ENCODE peak calls at places on chromosomes 7 and 10, in ten cellular contexts. One of them, this sample, is unnamed.

GRCh38 chr7:5183155-5183554 is 6.9 kb upstream of the WIPI2 start:
- DNase-seq in neural progenitor cell: no peak
- DNase-seq in astrocyte: no peak
- DNase-seq in foreskin fibroblast: no peak
- DNase-seq in HFF-Myc: no peak
- DNase-seq in BJ: no peak
- DNase-seq in cardiac fibroblast: no peak
- DNase-seq in choroid plexus epithelial cell: no peak
- DNase-seq in lung: no peak
- DNase-seq in PC-3: peak
- DNase-seq in this sample: no peak

GRCh38 chr7:157271991-157272324 is 64.8 kb upstream of the DNAJB6 start:
- DNase-seq in BJ: peak
- DNase-seq in cardiac fibroblast: peak
- DNase-seq in foreskin fibroblast: peak
- DNase-seq in PC-3: peak
- DNase-seq in astrocyte: peak
- DNase-seq in neural progenitor cell: no peak
- DNase-seq in HFF-Myc: peak
- DNase-seq in choroid plexus epithelial cell: peak
- DNase-seq in lung: peak
- DNase-seq in this sample: peak

GRCh38 chr10:57917019-57917418 is 350.7 kb downstream of the IPMK start:
- DNase-seq in neural progenitor cell: no peak
- DNase-seq in astrocyte: no peak
- DNase-seq in cardiac fibroblast: no peak
- DNase-seq in PC-3: no peak
- DNase-seq in lung: no peak
- DNase-seq in choroid plexus epithelial cell: no peak
- DNase-seq in BJ: no peak
- DNase-seq in foreskin fibroblast: no peak
- DNase-seq in HFF-Myc: no peak
- DNase-seq in this sample: no peak

GRCh38 chr7:79997345-79997744 is 137.3 kb upstream of the GNAI1 start:
- DNase-seq in HFF-Myc: no peak
- DNase-seq in lung: no peak
- DNase-seq in astrocyte: no peak
- DNase-seq in choroid plexus epithelial cell: no peak
- DNase-seq in BJ: no peak
- DNase-seq in foreskin fibroblast: no peak
- DNase-seq in neural progenitor cell: no peak
- DNase-seq in PC-3: peak
- DNase-seq in cardiac fibroblast: no peak
- DNase-seq in this sample: no peak

GRCh38 chr7:137576481-137576880 is 232.9 kb upstream of the PTN start:
- DNase-seq in foreskin fibroblast: no peak
- DNase-seq in lung: no peak
- DNase-seq in cardiac fibroblast: no peak
- DNase-seq in PC-3: peak
- DNase-seq in choroid plexus epithelial cell: no peak
- DNase-seq in neural progenitor cell: no peak
- DNase-seq in BJ: no peak
- DNase-seq in HFF-Myc: no peak
- DNase-seq in astrocyte: no peak
- DNase-seq in this sample: no peak

GRCh38 chr7:148914208-148914777 is 30.2 kb upstream of the EZH2 start:
- DNase-seq in choroid plexus epithelial cell: peak
- DNase-seq in neural progenitor cell: no peak
- DNase-seq in HFF-Myc: no peak
- DNase-seq in PC-3: peak
- DNase-seq in cardiac fibroblast: peak
- DNase-seq in astrocyte: peak
- DNase-seq in BJ: no peak
- DNase-seq in lung: no peak
- DNase-seq in foreskin fibroblast: no peak
- DNase-seq in this sample: no peak

GRCh38 chr7:2044311-2044882 is 188.3 kb downstream of the MAD1L1 start:
- DNase-seq in astrocyte: no peak
- DNase-seq in foreskin fibroblast: no peak
- DNase-seq in choroid plexus epithelial cell: no peak
- DNase-seq in HFF-Myc: no peak
- DNase-seq in lung: no peak
- DNase-seq in neural progenitor cell: no peak
- DNase-seq in BJ: no peak
- DNase-seq in PC-3: no peak
- DNase-seq in cardiac fibroblast: no peak
- DNase-seq in this sample: no peak

GRCh38 chr10:124605001-124605370 is 139.2 kb downstream of the FAM53B start:
- DNase-seq in lung: no peak
- DNase-seq in PC-3: no peak
- DNase-seq in foreskin fibroblast: no peak
- DNase-seq in neural progenitor cell: no peak
- DNase-seq in astrocyte: no peak
- DNase-seq in BJ: no peak
- DNase-seq in choroid plexus epithelial cell: no peak
- DNase-seq in cardiac fibroblast: no peak
- DNase-seq in HFF-Myc: no peak
- DNase-seq in this sample: no peak

GRCh38 chr10:69959911-69960310 is 92.7 kb upstream of the MACROH2A2 start:
- DNase-seq in PC-3: no peak
- DNase-seq in cardiac fibroblast: no peak
- DNase-seq in lung: no peak
- DNase-seq in foreskin fibroblast: no peak
- DNase-seq in HFF-Myc: no peak
- DNase-seq in neural progenitor cell: no peak
- DNase-seq in BJ: no peak
- DNase-seq in choroid plexus epithelial cell: no peak
- DNase-seq in astrocyte: no peak
- DNase-seq in this sample: no peak

GRCh38 chr10:69962746-69963135 is 89.9 kb upstream of the MACROH2A2 start:
- DNase-seq in cardiac fibroblast: no peak
- DNase-seq in lung: peak
- DNase-seq in choroid plexus epithelial cell: no peak
- DNase-seq in foreskin fibroblast: no peak
- DNase-seq in HFF-Myc: no peak
- DNase-seq in astrocyte: no peak
- DNase-seq in BJ: no peak
- DNase-seq in neural progenitor cell: no peak
- DNase-seq in PC-3: no peak
- DNase-seq in this sample: no peak

GRCh38 chr10:69961864-69962745 is 90.5 kb upstream of the MACROH2A2 start:
- DNase-seq in choroid plexus epithelial cell: no peak
- DNase-seq in cardiac fibroblast: no peak
- DNase-seq in foreskin fibroblast: no peak
- DNase-seq in BJ: no peak
- DNase-seq in astrocyte: no peak
- DNase-seq in HFF-Myc: no peak
- DNase-seq in lung: no peak
- DNase-seq in PC-3: no peak
- DNase-seq in neural progenitor cell: no peak
- DNase-seq in this sample: no peak

GRCh38 chr10:69960606-69961167 is 92.0 kb upstream of the MACROH2A2 start:
- DNase-seq in cardiac fibroblast: no peak
- DNase-seq in foreskin fibroblast: no peak
- DNase-seq in PC-3: no peak
- DNase-seq in neural progenitor cell: no peak
- DNase-seq in astrocyte: no peak
- DNase-seq in HFF-Myc: no peak
- DNase-seq in BJ: no peak
- DNase-seq in lung: no peak
- DNase-seq in choroid plexus epithelial cell: no peak
- DNase-seq in this sample: no peak

GRCh38 chr10:69961168-69961863 is 91.3 kb upstream of the MACROH2A2 start:
- DNase-seq in lung: no peak
- DNase-seq in cardiac fibroblast: no peak
- DNase-seq in HFF-Myc: no peak
- DNase-seq in choroid plexus epithelial cell: peak
- DNase-seq in astrocyte: no peak
- DNase-seq in PC-3: peak
- DNase-seq in neural progenitor cell: peak
- DNase-seq in BJ: no peak
- DNase-seq in foreskin fibroblast: no peak
- DNase-seq in this sample: no peak
- TF ChIP-seq CTCF in lung: no peak
- TF ChIP-seq CTCF in cardiac fibroblast: peak
- TF ChIP-seq CTCF in HFF-Myc: peak
- TF ChIP-seq CTCF in choroid plexus epithelial cell: peak
- TF ChIP-seq CTCF in astrocyte: peak
- TF ChIP-seq CTCF in PC-3: peak
- TF ChIP-seq CTCF in neural progenitor cell: peak
- TF ChIP-seq CTCF in BJ: peak
- TF ChIP-seq CTCF in foreskin fibroblast: peak
- TF ChIP-seq CTCF in this sample: peak

DNA sequence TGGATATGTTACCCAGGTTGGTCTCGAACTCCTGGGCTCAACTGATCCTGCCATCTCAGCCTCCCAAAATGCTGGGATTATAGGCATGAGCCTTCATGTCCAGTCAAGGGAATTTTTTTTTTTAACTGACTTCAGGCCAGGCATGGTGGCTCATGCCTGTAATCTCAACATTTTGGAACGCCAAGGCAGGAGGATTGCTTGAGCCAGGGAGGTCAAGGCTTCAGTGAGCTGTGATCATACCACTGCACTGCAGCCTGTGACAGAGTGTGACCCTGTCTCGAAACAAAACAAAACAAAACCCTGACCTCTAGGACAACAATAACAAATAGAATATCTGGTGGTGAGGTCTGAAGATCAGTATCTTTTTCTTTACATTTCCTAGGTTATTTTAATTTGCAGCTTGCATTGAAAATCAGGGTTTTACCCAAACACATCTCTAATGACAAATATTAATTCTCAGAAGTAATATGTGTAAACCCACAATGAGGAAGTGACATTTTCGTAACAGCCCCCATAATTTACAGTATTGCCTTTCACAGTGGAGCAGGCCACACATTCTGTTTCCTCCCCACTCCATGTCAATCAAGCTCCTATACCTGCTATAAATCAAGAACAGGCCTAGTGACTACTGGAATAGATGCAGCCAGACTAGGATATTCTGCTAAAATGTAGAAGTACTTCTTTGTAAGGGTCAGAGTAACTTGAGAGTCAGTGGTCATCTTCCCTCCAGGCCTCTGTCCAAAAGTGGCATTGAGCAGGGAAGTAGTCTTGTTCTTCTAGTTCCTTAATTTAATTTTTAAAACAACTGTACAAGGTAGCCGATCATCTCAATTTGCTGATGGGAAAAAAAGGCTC is 43.3 kb upstream of the ECHDC3 start:
- DNase-seq in choroid plexus epithelial cell: no peak
- DNase-seq in lung: no peak
- DNase-seq in neural progenitor cell: no peak
- DNase-seq in HFF-Myc: no peak
- DNase-seq in astrocyte: no peak
- DNase-seq in BJ: no peak
- DNase-seq in foreskin fibroblast: no peak
- DNase-seq in cardiac fibroblast: no peak
- DNase-seq in PC-3: no peak
- DNase-seq in this sample: no peak
- H3K4me3 ChIP-seq in choroid plexus epithelial cell: no peak
- H3K4me3 ChIP-seq in lung: no peak
- H3K4me3 ChIP-seq in neural progenitor cell: no peak
- H3K4me3 ChIP-seq in HFF-Myc: no peak
- H3K4me3 ChIP-seq in astrocyte: no peak
- H3K4me3 ChIP-seq in BJ: no peak
- H3K4me3 ChIP-seq in foreskin fibroblast: no peak
- H3K4me3 ChIP-seq in cardiac fibroblast: no peak
- H3K4me3 ChIP-seq in PC-3: no peak
- H3K4me3 ChIP-seq in this sample: no peak

GRCh38 chr7:50988465-50988864 is 205.8 kb upstream of the GRB10 start:
- DNase-seq in HFF-Myc: no peak
- DNase-seq in choroid plexus epithelial cell: no peak
- DNase-seq in neural progenitor cell: peak
- DNase-seq in cardiac fibroblast: no peak
- DNase-seq in foreskin fibroblast: no peak
- DNase-seq in astrocyte: no peak
- DNase-seq in BJ: no peak
- DNase-seq in PC-3: no peak
- DNase-seq in lung: no peak
- DNase-seq in this sample: no peak

GRCh38 chr7:50981743-50982142 is 199.0 kb upstream of the GRB10 start:
- DNase-seq in foreskin fibroblast: no peak
- DNase-seq in PC-3: no peak
- DNase-seq in BJ: no peak
- DNase-seq in cardiac fibroblast: no peak
- DNase-seq in lung: no peak
- DNase-seq in neural progenitor cell: no peak
- DNase-seq in HFF-Myc: no peak
- DNase-seq in choroid plexus epithelial cell: no peak
- DNase-seq in astrocyte: no peak
- DNase-seq in this sample: no peak

GRCh38 chr7:50978633-50979215 is 196.0 kb upstream of the GRB10 start:
- DNase-seq in HFF-Myc: no peak
- DNase-seq in PC-3: peak
- DNase-seq in astrocyte: peak
- DNase-seq in choroid plexus epithelial cell: peak
- DNase-seq in lung: no peak
- DNase-seq in neural progenitor cell: peak
- DNase-seq in foreskin fibroblast: no peak
- DNase-seq in cardiac fibroblast: peak
- DNase-seq in BJ: no peak
- DNase-seq in this sample: no peak

GRCh38 chr7:50982626-50983025 is 199.9 kb upstream of the GRB10 start:
- DNase-seq in HFF-Myc: no peak
- DNase-seq in foreskin fibroblast: no peak
- DNase-seq in cardiac fibroblast: peak
- DNase-seq in PC-3: peak
- DNase-seq in lung: no peak
- DNase-seq in BJ: no peak
- DNase-seq in choroid plexus epithelial cell: no peak
- DNase-seq in neural progenitor cell: peak
- DNase-seq in astrocyte: no peak
- DNase-seq in this sample: no peak
- TF ChIP-seq CTCF in HFF-Myc: peak
- TF ChIP-seq CTCF in foreskin fibroblast: no peak
- TF ChIP-seq CTCF in cardiac fibroblast: peak
- TF ChIP-seq CTCF in PC-3: peak
- TF ChIP-seq CTCF in lung: no peak
- TF ChIP-seq CTCF in BJ: no peak
- TF ChIP-seq CTCF in choroid plexus epithelial cell: peak
- TF ChIP-seq CTCF in neural progenitor cell: peak
- TF ChIP-seq CTCF in astrocyte: peak
- TF ChIP-seq CTCF in this sample: no peak

GRCh38 chr10:122181055-122181732 is 89.9 kb upstream of the BTBD16 start:
- DNase-seq in astrocyte: peak
- DNase-seq in BJ: no peak
- DNase-seq in lung: no peak
- DNase-seq in cardiac fibroblast: peak
- DNase-seq in PC-3: peak
- DNase-seq in HFF-Myc: no peak
- DNase-seq in neural progenitor cell: no peak
- DNase-seq in choroid plexus epithelial cell: peak
- DNase-seq in foreskin fibroblast: peak
- DNase-seq in this sample: peak

GRCh38 chr10:122185643-122186042 is 85.5 kb upstream of the BTBD16 start:
- DNase-seq in lung: no peak
- DNase-seq in neural progenitor cell: no peak
- DNase-seq in astrocyte: no peak
- DNase-seq in cardiac fibroblast: no peak
- DNase-seq in choroid plexus epithelial cell: no peak
- DNase-seq in HFF-Myc: no peak
- DNase-seq in PC-3: no peak
- DNase-seq in foreskin fibroblast: no peak
- DNase-seq in BJ: no peak
- DNase-seq in this sample: no peak

GRCh38 chr10:122186822-122187810 is 84.0 kb upstream of the BTBD16 start:
- DNase-seq in cardiac fibroblast: no peak
- DNase-seq in lung: no peak
- DNase-seq in PC-3: no peak
- DNase-seq in neural progenitor cell: no peak
- DNase-seq in astrocyte: no peak
- DNase-seq in foreskin fibroblast: no peak
- DNase-seq in BJ: no peak
- DNase-seq in HFF-Myc: no peak
- DNase-seq in choroid plexus epithelial cell: peak
- DNase-seq in this sample: no peak

GRCh38 chr10:122178655-122179054 is 92.4 kb upstream of the BTBD16 start:
- DNase-seq in lung: no peak
- DNase-seq in foreskin fibroblast: no peak
- DNase-seq in PC-3: no peak
- DNase-seq in neural progenitor cell: no peak
- DNase-seq in HFF-Myc: no peak
- DNase-seq in astrocyte: no peak
- DNase-seq in BJ: no peak
- DNase-seq in cardiac fibroblast: no peak
- DNase-seq in choroid plexus epithelial cell: no peak
- DNase-seq in this sample: no peak

DNA sequence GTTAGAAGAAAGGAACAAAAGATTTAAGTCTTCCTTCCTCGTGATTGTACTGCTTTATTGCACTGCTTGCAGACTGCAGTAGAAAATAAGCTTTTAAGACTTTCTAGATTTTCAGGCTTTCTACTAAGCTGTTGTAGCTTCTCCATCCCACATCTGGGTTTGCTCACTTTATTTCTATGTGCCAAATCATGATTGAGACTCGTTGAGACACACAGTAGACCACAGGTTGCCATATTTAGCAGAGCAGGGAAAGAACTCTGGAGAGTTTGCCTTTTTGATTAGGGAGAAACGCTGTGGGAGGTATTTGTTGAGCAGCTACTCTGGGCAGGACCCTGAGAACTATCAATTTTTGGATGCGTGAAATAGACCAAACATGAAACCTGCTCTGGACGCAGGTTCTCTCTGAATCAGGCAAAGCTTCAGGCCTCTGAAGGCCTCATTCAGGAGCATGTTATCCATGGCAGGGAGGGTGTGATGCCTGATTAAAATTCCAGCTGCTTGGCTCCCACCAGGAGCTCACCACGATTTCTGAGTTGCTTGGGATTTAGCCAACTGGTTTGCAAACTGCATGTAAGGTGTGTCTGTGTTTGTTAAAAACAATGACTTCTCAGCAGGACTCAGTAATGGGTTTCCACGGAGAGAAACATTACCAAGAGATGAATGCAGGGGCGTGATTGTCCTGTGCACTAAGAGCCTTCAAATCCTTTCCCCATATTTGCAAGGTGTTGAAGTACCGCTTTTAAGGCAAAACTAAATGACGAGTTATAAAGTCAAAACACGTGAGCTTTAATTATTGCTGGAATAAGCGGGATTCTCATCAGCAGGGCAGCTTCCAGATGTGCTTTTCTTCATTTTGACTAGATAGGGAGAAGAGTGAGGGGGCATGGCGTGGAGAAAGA is 88.9 kb upstream of the BTBD16 start:
- DNase-seq in HFF-Myc: no peak
- DNase-seq in PC-3: peak
- DNase-seq in BJ: no peak
- DNase-seq in cardiac fibroblast: no peak
- DNase-seq in choroid plexus epithelial cell: no peak
- DNase-seq in neural progenitor cell: peak
- DNase-seq in lung: no peak
- DNase-seq in astrocyte: no peak
- DNase-seq in foreskin fibroblast: no peak
- DNase-seq in this sample: no peak
- H3K4me3 ChIP-seq in HFF-Myc: no peak
- H3K4me3 ChIP-seq in PC-3: no peak
- H3K4me3 ChIP-seq in BJ: no peak
- H3K4me3 ChIP-seq in cardiac fibroblast: no peak
- H3K4me3 ChIP-seq in choroid plexus epithelial cell: no peak
- H3K4me3 ChIP-seq in neural progenitor cell: no peak
- H3K4me3 ChIP-seq in lung: no peak
- H3K4me3 ChIP-seq in astrocyte: no peak
- H3K4me3 ChIP-seq in foreskin fibroblast: no peak
- H3K4me3 ChIP-seq in this sample: no peak